ENCODE peak calls at places on chromosome 4, in nine cellular contexts. B, C, G, U, Z, A, E, L and V are unnamed samples.

GRCh38 chr4:153259679-153260078 is 55.4 kb downstream of the TRIM2 start:
- DNase-seq in B (no peak), C (no peak), G (no peak), U (no peak), Z (no peak), A (no peak), E (no peak), L (no peak), V (no peak)

GRCh38 chr4:151653548-151653918 is 107.3 kb downstream of the GATB start:
- DNase-seq in B (no peak), C (no peak), G (no peak), U (no peak), Z (no peak), A (no peak), E (no peak), L (no peak), V (peak)

GRCh38 chr4:101229116-101229515 is 118.2 kb downstream of the PPP3CA start:
- DNase-seq in B (peak), C (no peak), G (no peak), U (no peak), Z (peak), A (peak), E (peak), L (no peak), V (no peak)

GRCh38 chr4:112270643-112271484 is 14.8 kb downstream of the TIFA start:
- DNase-seq in B (peak), C (no peak), G (no peak), U (peak), Z (peak), A (peak), E (peak), L (no peak), V (no peak)

GRCh38 chr4:121070274-121070673 is 2.1 kb downstream of the NDNF start:
- DNase-seq in B (no peak), C (no peak), G (no peak), U (no peak), Z (no peak), A (no peak), E (no peak), L (no peak), V (no peak)

GRCh38 chr4:168836482-168836881 is 173.6 kb downstream of the CBR4 start:
- DNase-seq in B (no peak), C (no peak), G (no peak), U (no peak), Z (no peak), A (no peak), E (no peak), L (no peak), V (no peak)

GRCh38 chr4:161336016-161336415 is 827.8 kb downstream of the FSTL5 start:
- DNase-seq in B (no peak), C (no peak), G (no peak), U (peak), Z (no peak), A (no peak), E (peak), L (no peak), V (peak)

GRCh38 chr4:79865253-79865652 is 207.8 kb downstream of the ANTXR2 start:
- DNase-seq in B (peak), C (no peak), G (no peak), U (peak), Z (peak), A (peak), E (peak), L (no peak), V (no peak)

GRCh38 chr4:152118819-152119553 is 358.2 kb upstream of the GATB start:
- DNase-seq in B (no peak), C (no peak), G (no peak), U (no peak), Z (no peak), A (no peak), E (no peak), L (no peak), V (no peak)

GRCh38 chr4:155666701-155667537 is at the start of gene GUCY1A1:
- DNase-seq in B (peak), C (peak), G (peak), U (no peak), Z (no peak), A (no peak), E (peak), L (no peak), V (no peak)

GRCh38 chr4:173334891-173335754 is 965 bp upstream of the HMGB2 start:
- DNase-seq in B (peak), C (peak), G (peak), U (peak), Z (no peak), A (no peak), E (peak), L (peak), V (peak)

GRCh38 chr4:15912236-15912635 is 26.3 kb downstream of the FGFBP1 start:
- DNase-seq in B (peak), C (no peak), G (no peak), U (no peak), Z (no peak), A (no peak), E (peak), L (no peak), V (no peak)

GRCh38 chr4:47145630-47146029 is 114.3 kb downstream of the GABRB1 start:
- DNase-seq in B (peak), C (no peak), G (no peak), U (peak), Z (no peak), A (peak), E (peak), L (no peak), V (peak)

GRCh38 chr4:158625544-158625943 is 46.1 kb downstream of the C4orf46 start:
- DNase-seq in B (no peak), C (no peak), G (no peak), U (no peak), Z (no peak), A (no peak), E (no peak), L (no peak), V (no peak)

GRCh38 chr4:150078996-150079581 is 844 bp downstream of the DCLK2 start:
- DNase-seq in B (no peak), C (peak), G (peak), U (no peak), Z (no peak), A (no peak), E (peak), L (no peak), V (no peak)

GRCh38 chr4:130210871-130211270 is 1114.9 kb downstream of the C4orf33 start:
- DNase-seq in B (peak), C (no peak), G (no peak), U (peak), Z (no peak), A (peak), E (peak), L (no peak), V (no peak)

GRCh38 chr4:38382492-38382891 is 281.5 kb upstream of the KLF3 start:
- DNase-seq in B (no peak), C (no peak), G (no peak), U (no peak), Z (no peak), A (no peak), E (no peak), L (no peak), V (no peak)

GRCh38 chr4:6926081-6926480 is 16.5 kb downstream of the TBC1D14 start:
- DNase-seq in B (no peak), C (no peak), G (no peak), U (no peak), Z (no peak), A (no peak), E (no peak), L (no peak), V (no peak)

GRCh38 chr4:11004818-11005217 is 320.2 kb upstream of the CLNK start:
- DNase-seq in B (no peak), C (no peak), G (no peak), U (no peak), Z (no peak), A (no peak), E (no peak), L (no peak), V (no peak)

GRCh38 chr4:17544831-17545234 is 29.9 kb downstream of the CLRN2 start:
- DNase-seq in B (peak), C (no peak), G (no peak), U (no peak), Z (no peak), A (no peak), E (no peak), L (no peak), V (no peak)

GRCh38 chr4:110624016-110624770 is 1.3 kb upstream of the PITX2 start:
- DNase-seq in B (no peak), C (no peak), G (no peak), U (no peak), Z (no peak), A (no peak), E (no peak), L (no peak), V (no peak)

GRCh38 chr4:8303485-8304281 is 34.1 kb downstream of the HTRA3 start:
- DNase-seq in B (peak), C (no peak), G (no peak), U (peak), Z (peak), A (peak), E (peak), L (no peak), V (peak)

GRCh38 chr4:164977243-164978164 is at the start of gene TRIM61:
- DNase-seq in B (peak), C (peak), G (no peak), U (no peak), Z (no peak), A (no peak), E (no peak), L (peak), V (no peak)
- TF ChIP-seq CTCF in B (no peak), C (no peak), G (no peak), U (no peak), Z (no peak), A (peak), E (no peak), L (no peak), V (no peak)

DNA sequence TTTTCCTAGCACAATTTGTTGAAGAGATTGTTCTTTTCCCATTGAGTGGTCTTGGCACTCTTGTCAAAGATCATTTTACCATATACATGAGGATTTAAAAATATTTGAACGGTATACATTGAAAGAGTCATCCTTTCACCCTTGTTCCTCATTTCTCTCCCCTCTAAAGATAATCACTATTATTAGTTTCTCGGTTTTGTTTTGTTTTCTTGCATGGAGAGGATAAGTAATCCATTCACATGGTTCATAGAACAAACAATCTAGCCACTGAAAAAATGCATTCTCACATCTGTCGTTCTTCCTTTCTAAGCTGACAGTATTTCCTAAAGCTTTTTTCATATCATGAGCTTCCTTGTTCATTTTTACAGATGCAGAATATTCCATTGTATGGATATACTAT is 39.2 kb upstream of the MSMO1 start:
- DNase-seq in B (no peak), C (no peak), G (no peak), U (no peak), Z (no peak), A (no peak), E (peak), L (no peak), V (no peak)
- H3K4me3 ChIP-seq in B (no peak), C (no peak), G (no peak), U (no peak), Z (no peak), A (no peak), E (no peak), L (no peak), V (no peak)

GRCh38 chr4:123994917-123995316 is 598.3 kb downstream of the SPRY1 start:
- DNase-seq in B (no peak), C (no peak), G (no peak), U (no peak), Z (no peak), A (no peak), E (no peak), L (no peak), V (no peak)
- TF ChIP-seq CTCF in B (peak), C (peak), G (no peak), U (peak), Z (no peak), A (no peak), E (peak), L (no peak), V (peak)

GRCh38 chr4:177323416-177323815 is 13.7 kb downstream of the NEIL3 start:
- DNase-seq in B (no peak), C (no peak), G (no peak), U (no peak), Z (no peak), A (no peak), E (no peak), L (no peak), V (no peak)
- H3K4me3 ChIP-seq in B (no peak), C (no peak), G (no peak), U (no peak), Z (no peak), A (no peak), E (no peak), L (no peak), V (no peak)

DNA sequence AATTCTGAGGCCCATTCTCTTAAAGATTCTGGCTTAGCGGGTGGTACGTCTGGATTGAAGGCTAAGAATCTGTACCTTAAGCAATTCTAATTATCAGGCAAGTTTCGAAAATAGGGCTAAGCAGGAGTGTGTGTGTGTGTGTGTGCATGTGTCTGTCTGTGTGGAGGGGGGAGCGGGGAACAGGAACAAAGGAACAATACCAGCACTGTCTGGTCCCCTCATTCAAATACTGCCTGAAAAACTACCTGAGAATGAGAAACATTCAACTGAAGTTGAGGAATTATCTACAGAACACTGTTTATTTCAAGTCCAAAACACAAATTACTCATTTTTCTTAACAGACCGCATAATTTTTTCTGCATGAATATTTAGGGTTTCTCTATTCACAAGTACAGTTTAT is 18.6 kb downstream of the PGRMC2 start:
- DNase-seq in B (no peak), C (no peak), G (no peak), U (no peak), Z (no peak), A (no peak), E (no peak), L (no peak), V (no peak)
- TF ChIP-seq CTCF in B (no peak), C (no peak), G (no peak), U (no peak), Z (no peak), A (no peak), E (no peak), L (no peak), V (no peak)

DNA sequence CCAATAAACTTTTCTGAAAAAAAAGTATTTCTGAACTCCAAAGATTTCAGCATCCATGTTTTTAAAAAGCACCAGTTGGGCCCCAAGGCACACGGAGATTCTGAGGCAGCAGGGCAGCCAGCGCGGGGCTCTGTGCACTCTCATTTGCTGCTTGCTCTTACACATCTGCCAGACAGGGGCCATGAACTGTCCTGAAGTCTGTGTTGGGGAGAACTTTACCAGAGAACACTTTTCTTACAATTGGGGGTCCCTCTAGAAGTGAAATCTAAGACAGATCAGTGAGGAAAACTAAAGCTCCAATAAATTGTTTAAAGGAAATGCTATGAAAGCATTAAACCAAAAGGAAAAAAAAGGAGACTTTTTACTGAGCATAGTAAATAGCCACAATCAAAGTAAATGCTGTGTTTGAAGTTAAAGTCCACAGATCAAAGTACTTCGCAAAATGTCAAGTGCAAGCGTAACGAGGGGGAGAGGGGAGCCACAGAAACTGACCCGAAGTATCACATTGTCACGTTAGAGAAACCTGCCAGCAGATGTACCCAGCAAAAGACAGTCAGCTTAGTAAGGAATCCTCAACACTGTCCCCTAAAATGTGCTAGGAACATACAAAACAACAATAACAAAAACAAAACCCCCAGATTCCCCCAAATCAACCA is 37.8 kb downstream of the SORBS2 start:
- DNase-seq in B (no peak), C (no peak), G (no peak), U (no peak), Z (no peak), A (no peak), E (peak), L (no peak), V (no peak)
- H3K4me3 ChIP-seq in B (peak), C (peak), G (peak), U (no peak), Z (peak), A (peak), E (peak), L (no peak), V (no peak)

GRCh38 chr4:75289843-75290616 is 224.2 kb downstream of the RCHY1 start:
- DNase-seq in B (peak), C (no peak), G (no peak), U (peak), Z (no peak), A (no peak), E (no peak), L (no peak), V (no peak)
- TF ChIP-seq CTCF in B (peak), C (peak), G (peak), U (peak), Z (no peak), A (no peak), E (peak), L (no peak), V (no peak)

DNA sequence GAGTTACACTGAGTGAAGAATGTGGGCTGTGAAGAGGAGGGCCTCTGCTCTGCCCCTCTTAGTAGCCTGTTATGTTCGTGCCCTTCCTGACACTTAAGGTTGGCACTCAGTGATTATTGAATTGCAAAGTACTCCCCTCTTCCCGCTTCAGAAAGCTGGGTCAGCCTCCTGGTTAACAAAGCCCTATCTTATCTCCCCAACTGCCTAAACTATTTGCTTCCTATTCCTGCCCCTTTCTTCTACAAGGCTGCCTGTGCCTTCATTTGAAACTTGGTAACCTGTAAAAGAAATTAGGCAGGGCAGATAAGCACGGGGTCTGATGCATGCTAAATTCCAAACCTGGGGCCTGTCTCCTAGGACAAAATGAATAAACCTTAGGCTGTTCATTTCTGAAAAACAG is 23.1 kb upstream of the TMEM150C start:
- DNase-seq in B (no peak), C (no peak), G (no peak), U (no peak), Z (no peak), A (no peak), E (no peak), L (no peak), V (no peak)
- H3K4me3 ChIP-seq in B (no peak), C (no peak), G (no peak), U (no peak), Z (no peak), A (no peak), E (no peak), L (no peak), V (no peak)

DNA sequence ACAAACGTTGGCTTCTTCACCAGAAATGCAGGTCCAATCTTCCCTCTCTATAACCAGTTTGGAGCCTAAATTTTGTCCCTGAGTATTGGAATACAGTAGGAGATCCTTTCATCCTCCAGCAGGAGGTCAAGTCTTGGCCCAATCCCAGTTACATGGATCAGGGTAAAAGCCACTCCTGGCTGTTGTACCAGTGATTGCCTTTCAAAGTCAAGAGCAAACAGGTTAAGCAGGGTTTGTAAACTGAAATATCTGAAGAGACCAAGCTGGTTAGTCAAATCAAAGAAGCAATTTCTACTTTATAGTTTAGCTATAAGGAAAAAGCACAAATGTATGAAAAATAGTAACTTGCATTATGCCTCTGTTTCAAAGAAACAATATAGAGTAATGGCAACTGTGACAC is 329.4 kb downstream of the NAF1 start:
- DNase-seq in B (no peak), C (no peak), G (no peak), U (no peak), Z (no peak), A (no peak), E (no peak), L (no peak), V (no peak)
- TF ChIP-seq CTCF in B (no peak), C (no peak), G (no peak), U (no peak), Z (no peak), A (no peak), E (no peak), L (no peak), V (no peak)

DNA sequence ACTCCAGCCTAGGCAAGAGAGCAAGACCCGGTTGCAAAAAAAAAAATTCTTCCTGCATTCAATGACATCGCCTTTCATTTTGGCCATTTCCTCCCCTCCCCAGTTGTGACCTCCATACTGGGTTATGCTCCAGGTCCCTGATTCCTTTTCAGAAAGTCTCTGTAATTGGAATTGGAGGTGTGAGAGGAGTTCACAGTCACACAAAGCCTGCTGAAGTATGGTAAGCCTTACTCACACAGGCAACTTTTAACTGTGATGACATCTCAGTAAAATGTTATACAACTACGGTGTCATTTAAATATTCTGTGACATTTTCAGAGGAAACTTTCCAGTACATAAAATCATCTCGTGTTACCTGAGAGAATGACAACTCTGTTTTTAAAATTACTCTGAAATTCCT is 73.6 kb downstream of the CEP44 start:
- DNase-seq in B (no peak), C (no peak), G (no peak), U (peak), Z (no peak), A (no peak), E (no peak), L (no peak), V (no peak)
- H3K4me3 ChIP-seq in B (no peak), C (no peak), G (no peak), U (no peak), Z (no peak), A (no peak), E (no peak), L (no peak), V (no peak)